ENCODE peak calls at places on chromosomes 4 and X, in five cellular contexts. A is Caco-2, Y is uterus, H is endodermal cell, C is Peyer's patch. N is an unnamed sample.

GRCh38 chrX:119763175-119763574 is 4.8 kb downstream of the SOWAHD start:
- DNase-seq in H (no peak), C (no peak), A (no peak), Y (no peak), N (peak)

GRCh38 chrX:39431893-39432292 is 630.6 kb downstream of the MID1IP1 start:
- DNase-seq in C (no peak), Y (no peak), H (no peak), A (no peak), N (no peak)

GRCh38 chrX:129108936-129109335 is 414.4 kb downstream of the SMARCA1 start:
- DNase-seq in H (no peak), Y (no peak), A (no peak), C (no peak), N (no peak)

GRCh38 chrX:24498181-24498580 is 33.1 kb downstream of the PDK3 start:
- DNase-seq in H (peak), C (no peak), Y (peak), A (no peak), N (peak)

GRCh38 chr4:151716324-151716723 is 44.5 kb downstream of the GATB start:
- DNase-seq in A (no peak), Y (no peak), C (no peak), H (no peak), N (no peak)

GRCh38 chr4:189162073-189162789 is 778.4 kb upstream of the FRG1 start:
- DNase-seq in C (no peak), A (no peak), H (peak), Y (no peak), N (no peak)

GRCh38 chr4:10336471-10336870 is 120.8 kb downstream of the ZNF518B start:
- DNase-seq in Y (no peak), A (peak), H (no peak), C (no peak), N (no peak)

GRCh38 chrX:102934624-102935023 is 2.4 kb upstream of the RAB40AL start:
- DNase-seq in A (no peak), H (peak), Y (no peak), C (no peak), N (peak)

GRCh38 chr4:17981063-17981462 is 40.5 kb downstream of the LCORL start:
- DNase-seq in A (no peak), H (no peak), Y (no peak), C (no peak), N (peak)

GRCh38 chrX:40383360-40383759 is 197.4 kb upstream of the ATP6AP2 start:
- DNase-seq in C (no peak), Y (no peak), H (peak), A (no peak), N (no peak)

GRCh38 chr4:126233483-126233882 is 918.7 kb downstream of the FAT4 start:
- DNase-seq in C (no peak), Y (no peak), A (no peak), H (no peak), N (no peak)

GRCh38 chrX:70026851-70027200 is 22.9 kb downstream of the AWAT2 start:
- DNase-seq in C (no peak), Y (no peak), A (no peak), H (no peak), N (no peak)

GRCh38 chr4:149645790-149646189 is 169.9 kb downstream of the IQCM start:
- DNase-seq in H (peak), Y (no peak), A (no peak), C (no peak), N (no peak)
- TF ChIP-seq CTCF in H (peak), Y (no peak), A (peak), C (no peak), N (no peak)

GRCh38 chr4:77692847-77693432 is 87.3 kb downstream of the CXCL13 start:
- DNase-seq in H (no peak), A (no peak), C (no peak), Y (no peak), N (no peak)

GRCh38 chr4:77695769-77696168 is 90.1 kb downstream of the CXCL13 start:
- DNase-seq in Y (no peak), C (no peak), A (no peak), H (no peak), N (peak)

GRCh38 chr4:77701111-77701510 is 95.5 kb downstream of the CXCL13 start:
- DNase-seq in C (no peak), Y (no peak), A (no peak), H (no peak), N (no peak)

GRCh38 chr4:77699731-77700210 is 94.2 kb downstream of the CXCL13 start:
- DNase-seq in H (peak), Y (no peak), C (no peak), A (peak), N (peak)

DNA sequence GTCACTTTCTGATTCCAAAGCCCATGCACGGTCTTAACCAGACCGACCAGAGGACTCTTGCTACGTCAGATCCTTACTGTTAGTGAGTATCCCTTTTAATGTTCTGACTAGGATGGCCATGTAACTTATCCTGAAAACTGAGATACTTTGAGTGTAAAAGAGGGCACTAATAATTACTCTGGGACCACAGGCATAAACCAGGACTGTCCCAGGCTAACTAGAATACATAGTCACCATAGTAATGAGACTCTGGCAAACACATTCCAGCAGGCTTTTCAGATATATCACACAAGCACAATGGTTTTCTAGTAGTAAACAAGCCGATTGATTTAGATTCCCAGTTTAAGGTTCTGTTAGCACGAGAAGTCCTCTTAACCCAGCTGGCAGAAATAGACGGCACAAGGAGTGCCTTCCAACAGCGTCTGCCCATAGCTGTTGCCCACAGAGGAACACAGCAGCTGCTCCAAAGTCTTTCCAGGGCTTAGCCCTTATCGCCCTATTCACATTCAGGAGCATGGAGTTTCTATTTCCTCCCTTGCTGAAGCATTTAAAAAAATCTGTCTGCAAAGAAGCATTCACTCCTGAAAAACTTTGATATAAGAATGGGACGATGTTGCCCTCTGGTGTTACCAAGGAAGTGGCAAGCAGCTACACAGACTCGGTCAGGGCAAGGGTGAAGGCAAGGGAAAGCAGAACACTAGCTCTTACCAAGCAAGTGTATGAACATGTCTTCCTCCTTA is 92.4 kb downstream of the CXCL13 start:
- DNase-seq in Y (no peak), C (peak), A (no peak), H (peak), N (peak)
- TF ChIP-seq CTCF in Y (no peak), C (peak), A (no peak), H (peak), N (peak)

GRCh38 chrX:84907324-84907946 is 96.2 kb upstream of the APOOL start:
- DNase-seq in C (no peak), Y (no peak), H (no peak), A (no peak), N (peak)
- TF ChIP-seq CTCF in C (no peak), Y (peak), H (peak), A (no peak), N (peak)

GRCh38 chrX:54825716-54826428 is 18.3 kb downstream of the MAGED2 start:
- DNase-seq in C (no peak), A (no peak), H (peak), Y (no peak), N (peak)
- TF ChIP-seq CTCF in C (peak), A (no peak), H (peak), Y (no peak), N (no peak)

GRCh38 chr4:68257719-68258118 is 12.2 kb upstream of the TMPRSS11B start:
- DNase-seq in H (no peak), A (no peak), Y (no peak), C (no peak), N (no peak)

GRCh38 chr4:68250151-68250930 is 4.8 kb upstream of the TMPRSS11B start:
- DNase-seq in A (no peak), C (no peak), H (no peak), Y (no peak), N (no peak)

GRCh38 chr4:68259191-68259590 is 13.7 kb upstream of the TMPRSS11B start:
- DNase-seq in H (no peak), C (no peak), Y (no peak), A (no peak), N (no peak)

DNA sequence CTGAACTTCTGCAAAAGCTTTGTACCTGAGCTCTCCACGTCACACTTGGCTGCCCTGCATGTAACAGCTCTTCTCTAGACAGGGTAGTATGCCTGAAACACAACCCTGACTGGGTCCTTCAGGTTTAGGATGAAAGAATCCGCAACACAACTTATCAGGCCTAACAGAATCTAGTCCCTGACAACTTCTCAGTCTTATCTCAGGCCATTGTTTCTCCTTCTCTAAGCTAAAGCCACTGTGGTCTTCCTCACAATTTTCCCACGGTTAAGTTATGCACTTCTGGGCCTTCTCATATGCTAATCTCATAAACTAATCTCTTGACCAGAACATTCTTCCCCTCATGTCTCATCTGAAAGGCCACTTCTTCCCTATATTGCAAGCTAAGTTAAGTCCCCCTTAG is 10.8 kb upstream of the TMPRSS11B start:
- DNase-seq in A (no peak), C (no peak), Y (no peak), H (peak), N (no peak)
- TF ChIP-seq CTCF in A (no peak), C (no peak), Y (no peak), H (no peak), N (no peak)

DNA sequence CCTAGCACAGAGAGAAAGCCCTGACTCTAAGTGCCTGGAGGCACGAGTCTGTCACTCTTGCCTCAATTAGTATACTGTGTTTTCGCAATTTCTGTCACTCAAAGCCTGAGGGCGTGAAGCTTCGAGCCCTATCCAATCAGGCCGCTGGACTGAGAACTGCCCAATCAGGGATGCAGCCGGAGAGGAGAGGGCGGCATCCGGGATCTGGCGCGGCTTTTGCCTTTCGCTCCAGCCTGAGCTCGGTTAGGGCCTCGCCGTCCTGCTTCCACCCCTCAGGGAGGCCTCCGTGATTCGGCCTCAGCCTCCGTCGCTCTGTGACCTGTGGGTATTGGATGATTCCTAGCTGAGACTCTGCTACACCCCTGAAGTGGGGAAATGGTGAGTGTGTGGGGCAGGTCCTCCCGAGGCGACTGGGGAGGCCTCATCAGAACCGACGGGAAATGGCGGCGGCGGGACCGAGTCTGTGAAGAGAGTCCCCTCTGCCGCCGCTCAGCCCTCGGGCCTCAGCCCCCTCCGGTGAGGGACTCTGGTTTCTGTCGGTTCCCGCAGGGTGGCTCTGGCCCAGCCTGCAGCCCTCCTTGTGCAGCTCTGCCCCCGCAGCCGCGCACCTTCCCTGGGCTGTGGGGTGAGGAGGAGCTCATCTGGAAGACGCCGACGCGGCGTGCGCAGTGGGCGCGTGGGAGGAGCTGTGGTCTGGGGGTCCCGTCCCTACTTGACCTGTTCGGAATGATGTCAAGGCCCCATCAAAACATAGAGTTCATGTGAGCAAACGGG is 48.5 kb downstream of the ZNF141 start:
- DNase-seq in A (no peak), Y (no peak), H (no peak), C (no peak), N (no peak)
- TF ChIP-seq CTCF in A (no peak), Y (no peak), H (no peak), C (no peak), N (no peak)

N was measured in fibroblast of mammary gland.